ENCODE peak calls at places on chromosomes 13 and 19, in five cellular contexts. One of them, this sample, is unnamed.

GRCh38 chr13:113258655-113259054 is 38.4 kb upstream of the LAMP1 start:
- DNase-seq in neural crest cell: no peak
- DNase-seq in progenitor cell of endocrine pancreas: no peak
- DNase-seq in right lobe of liver: peak; percentile 12
- DNase-seq in coronary artery: no peak
- DNase-seq in this sample: no peak

GRCh38 chr13:69904784-69905183 is 202.8 kb upstream of the ATXN8OS start:
- DNase-seq in neural crest cell: no peak
- DNase-seq in progenitor cell of endocrine pancreas: no peak
- DNase-seq in coronary artery: no peak
- DNase-seq in right lobe of liver: no peak
- DNase-seq in this sample: no peak

GRCh38 chr19:45172611-45173208 is 5.3 kb downstream of the TRAPPC6A start:
- DNase-seq in right lobe of liver: no peak
- DNase-seq in coronary artery: no peak
- DNase-seq in progenitor cell of endocrine pancreas: no peak
- DNase-seq in neural crest cell: no peak
- DNase-seq in this sample: peak; percentile 73

GRCh38 chr13:93003531-93003930 is 223.1 kb upstream of the GPC6 start:
- DNase-seq in right lobe of liver: no peak
- DNase-seq in coronary artery: no peak
- DNase-seq in neural crest cell: no peak
- DNase-seq in progenitor cell of endocrine pancreas: no peak
- DNase-seq in this sample: no peak

GRCh38 chr13:109785141-109785891 is 1.1 kb downstream of the IRS2 start:
- DNase-seq in progenitor cell of endocrine pancreas: peak; percentile 41
- DNase-seq in coronary artery: peak; percentile 78
- DNase-seq in neural crest cell: peak; percentile 36
- DNase-seq in right lobe of liver: peak; percentile 66
- DNase-seq in this sample: peak; percentile 89

GRCh38 chr13:106376411-106377112 is 158.9 kb downstream of the EFNB2 start:
- DNase-seq in progenitor cell of endocrine pancreas: no peak
- DNase-seq in coronary artery: no peak
- DNase-seq in neural crest cell: no peak
- DNase-seq in right lobe of liver: no peak
- DNase-seq in this sample: no peak

GRCh38 chr19:36093687-36094086 is 17.3 kb upstream of the OVOL3 start:
- DNase-seq in coronary artery: no peak
- DNase-seq in progenitor cell of endocrine pancreas: no peak
- DNase-seq in right lobe of liver: no peak
- DNase-seq in neural crest cell: no peak
- DNase-seq in this sample: no peak

GRCh38 chr19:5948697-5949564 is 29.0 kb downstream of the RANBP3 start:
- DNase-seq in coronary artery: no peak
- DNase-seq in neural crest cell: no peak
- DNase-seq in progenitor cell of endocrine pancreas: no peak
- DNase-seq in right lobe of liver: no peak
- DNase-seq in this sample: no peak

GRCh38 chr19:34676697-34677385 is at the start of gene SCGB2B2:
- DNase-seq in coronary artery: peak; percentile 86
- DNase-seq in neural crest cell: no peak
- DNase-seq in progenitor cell of endocrine pancreas: no peak
- DNase-seq in right lobe of liver: no peak
- DNase-seq in this sample: no peak
- TF ChIP-seq CTCF in coronary artery: no peak
- TF ChIP-seq CTCF in neural crest cell: peak; percentile 36
- TF ChIP-seq CTCF in progenitor cell of endocrine pancreas: peak; percentile 31
- TF ChIP-seq CTCF in right lobe of liver: no peak
- TF ChIP-seq CTCF in this sample: no peak

GRCh38 chr13:28313579-28313978 is 175.2 kb downstream of the PAN3 start:
- DNase-seq in progenitor cell of endocrine pancreas: no peak
- DNase-seq in right lobe of liver: no peak
- DNase-seq in coronary artery: no peak
- DNase-seq in neural crest cell: no peak
- DNase-seq in this sample: no peak
- TF ChIP-seq CTCF in progenitor cell of endocrine pancreas: peak; percentile 25
- TF ChIP-seq CTCF in right lobe of liver: peak; percentile 5
- TF ChIP-seq CTCF in coronary artery: no peak
- TF ChIP-seq CTCF in neural crest cell: peak; percentile 20
- TF ChIP-seq CTCF in this sample: no peak

DNA sequence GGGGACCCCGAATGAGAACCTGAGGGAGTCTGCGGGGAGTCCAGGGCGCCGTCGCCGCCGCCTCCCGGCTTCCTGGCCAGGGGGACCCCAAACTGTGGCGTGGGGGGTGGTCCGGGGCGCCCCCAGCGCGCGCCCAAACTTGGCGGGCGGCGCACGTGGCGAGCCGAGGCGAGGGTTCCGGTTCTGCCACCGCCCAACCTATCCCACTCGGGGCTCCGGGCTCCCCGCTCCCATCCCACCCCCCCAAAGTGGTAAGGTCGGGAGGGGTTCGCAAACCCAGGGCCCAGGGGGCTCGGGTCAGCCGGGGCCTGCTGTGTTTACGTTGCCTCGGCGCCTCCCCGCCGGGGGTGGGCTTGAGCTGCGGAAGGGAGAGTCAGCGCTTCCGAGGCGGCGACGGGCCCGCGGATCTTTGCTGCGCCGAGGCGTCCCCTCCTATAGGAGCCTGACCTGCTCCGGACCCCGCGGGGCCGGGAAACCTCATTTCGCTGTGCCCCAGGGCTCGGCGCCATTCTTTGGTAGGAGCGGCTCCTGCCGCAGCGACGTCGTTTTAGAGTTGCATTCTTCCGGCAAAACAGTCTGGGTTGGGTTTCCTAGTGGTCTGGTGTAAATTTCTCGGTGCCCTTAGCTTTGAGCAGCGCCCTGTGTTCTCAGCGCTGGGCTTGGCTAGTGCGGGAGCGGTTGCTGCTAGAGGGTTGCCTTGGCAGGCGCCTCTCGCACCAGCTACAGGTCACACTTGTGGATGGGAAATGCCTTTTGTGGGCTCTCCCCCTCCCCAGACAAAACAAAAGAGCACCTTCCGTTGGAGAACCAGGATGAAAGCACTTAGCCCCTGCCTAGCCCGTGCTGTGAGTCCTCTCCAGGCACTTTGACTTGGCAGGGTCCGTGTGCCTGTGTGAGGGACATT is 1.2 kb downstream of the DAZAP1 start:
- DNase-seq in coronary artery: no peak
- DNase-seq in progenitor cell of endocrine pancreas: peak; percentile 37
- DNase-seq in neural crest cell: peak; percentile 30
- DNase-seq in right lobe of liver: no peak
- DNase-seq in this sample: peak; percentile 91
- TF ChIP-seq CTCF in coronary artery: no peak
- TF ChIP-seq CTCF in progenitor cell of endocrine pancreas: no peak
- TF ChIP-seq CTCF in neural crest cell: no peak
- TF ChIP-seq CTCF in right lobe of liver: no peak
- TF ChIP-seq CTCF in this sample: no peak

DNA sequence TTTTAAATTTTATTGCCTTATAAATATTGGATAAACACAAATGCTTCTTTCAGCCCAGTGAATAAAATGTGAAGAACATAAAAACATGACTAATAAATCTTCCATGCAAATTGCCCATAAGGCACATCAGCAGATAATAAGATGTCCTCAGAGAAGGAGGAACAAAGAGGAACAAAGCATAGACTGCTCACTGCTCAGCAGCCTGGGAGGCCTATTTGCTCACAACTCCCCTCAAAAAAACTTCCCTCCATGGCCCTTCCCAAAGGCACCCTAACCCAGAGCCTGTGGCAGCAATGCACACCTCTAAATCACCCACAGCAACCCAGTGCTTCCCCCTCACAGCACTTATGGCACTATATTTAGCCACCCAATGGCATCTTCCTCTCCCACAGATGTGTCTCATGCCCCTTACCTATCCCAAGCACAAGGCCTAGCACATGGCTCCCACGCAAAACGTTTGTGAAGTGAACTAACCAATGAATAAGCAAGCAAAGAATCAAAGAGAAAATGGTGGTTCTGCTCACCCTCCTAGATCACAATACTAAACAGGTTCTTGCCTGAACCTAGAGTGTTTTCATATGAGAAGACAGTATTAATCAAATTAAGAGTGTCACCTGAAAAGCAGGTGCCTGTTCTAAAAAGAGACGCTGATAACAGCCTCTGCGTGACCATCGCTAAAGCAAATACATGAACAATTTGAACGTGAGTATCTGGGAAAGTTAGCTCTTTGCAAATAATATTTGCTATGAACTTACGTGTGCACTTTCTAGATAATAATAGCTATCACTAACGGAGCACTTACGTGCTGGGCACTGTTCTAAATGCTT is 96.9 kb downstream of the TBC1D4 start:
- DNase-seq in neural crest cell: no peak
- DNase-seq in right lobe of liver: no peak
- DNase-seq in coronary artery: no peak
- DNase-seq in progenitor cell of endocrine pancreas: no peak
- DNase-seq in this sample: no peak
- TF ChIP-seq CTCF in neural crest cell: no peak
- TF ChIP-seq CTCF in right lobe of liver: no peak
- TF ChIP-seq CTCF in coronary artery: no peak
- TF ChIP-seq CTCF in progenitor cell of endocrine pancreas: no peak
- TF ChIP-seq CTCF in this sample: no peak

GRCh38 chr19:21256722-21257121 is 72.5 kb downstream of the ZNF708 start:
- DNase-seq in coronary artery: no peak
- DNase-seq in neural crest cell: no peak
- DNase-seq in progenitor cell of endocrine pancreas: no peak
- DNase-seq in right lobe of liver: no peak
- DNase-seq in this sample: no peak
- TF ChIP-seq CTCF in coronary artery: no peak
- TF ChIP-seq CTCF in neural crest cell: no peak
- TF ChIP-seq CTCF in progenitor cell of endocrine pancreas: peak; percentile 21
- TF ChIP-seq CTCF in right lobe of liver: no peak
- TF ChIP-seq CTCF in this sample: peak; percentile 28

GRCh38 chr13:39676315-39676876 is 20.9 kb downstream of the COG6 start:
- DNase-seq in coronary artery: no peak
- DNase-seq in neural crest cell: no peak
- DNase-seq in right lobe of liver: no peak
- DNase-seq in progenitor cell of endocrine pancreas: no peak
- DNase-seq in this sample: no peak
- TF ChIP-seq CTCF in coronary artery: no peak
- TF ChIP-seq CTCF in neural crest cell: peak; percentile 76
- TF ChIP-seq CTCF in right lobe of liver: peak; percentile 49
- TF ChIP-seq CTCF in progenitor cell of endocrine pancreas: peak; percentile 57
- TF ChIP-seq CTCF in this sample: peak; percentile 10

GRCh38 chr13:31638577-31638976 is 100.7 kb upstream of the RXFP2 start:
- DNase-seq in progenitor cell of endocrine pancreas: no peak
- DNase-seq in neural crest cell: no peak
- DNase-seq in right lobe of liver: no peak
- DNase-seq in coronary artery: no peak
- DNase-seq in this sample: no peak

DNA sequence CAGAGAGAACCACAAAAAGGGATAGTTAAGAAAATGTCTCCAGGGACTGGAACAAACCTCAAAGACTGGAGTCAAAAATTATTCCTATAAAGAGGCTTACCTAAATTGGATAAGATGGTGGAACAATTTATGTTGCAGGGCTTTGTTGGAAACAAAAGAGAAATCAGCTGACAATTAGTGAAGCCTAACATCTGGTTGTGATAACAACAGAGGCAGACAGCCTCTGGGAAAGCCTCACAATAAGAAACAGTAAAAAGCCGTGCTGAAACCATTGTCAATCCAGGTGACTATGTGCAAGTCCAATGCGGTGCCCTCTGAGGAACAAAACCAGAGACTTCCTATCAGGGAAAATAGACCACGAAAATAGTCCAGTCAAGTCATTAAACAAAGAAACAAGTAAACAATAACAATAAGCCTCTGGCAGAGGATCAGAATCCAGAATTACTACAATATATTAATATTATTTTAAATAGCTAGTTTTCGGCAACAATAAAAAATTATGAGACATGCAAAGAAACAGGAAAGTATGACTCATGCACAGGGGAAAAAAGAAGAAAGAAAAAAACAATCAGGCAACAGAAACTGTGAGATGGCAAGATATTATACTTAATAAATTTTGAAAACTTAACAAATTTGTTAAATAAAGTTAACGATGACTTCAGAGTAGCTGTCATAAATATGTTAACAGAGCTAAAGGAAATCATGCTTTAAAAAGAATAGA is 99.7 kb upstream of the RXFP2 start:
- DNase-seq in progenitor cell of endocrine pancreas: no peak
- DNase-seq in right lobe of liver: no peak
- DNase-seq in neural crest cell: no peak
- DNase-seq in coronary artery: no peak
- DNase-seq in this sample: no peak
- TF ChIP-seq CTCF in progenitor cell of endocrine pancreas: no peak
- TF ChIP-seq CTCF in right lobe of liver: no peak
- TF ChIP-seq CTCF in neural crest cell: no peak
- TF ChIP-seq CTCF in coronary artery: no peak
- TF ChIP-seq CTCF in this sample: no peak